ENCODE peak calls at places on chromosomes 11 and 22, in six cellular contexts. One of them, this sample, is unnamed.

GRCh38 chr11:2120359-2121100 is 18.7 kb downstream of the IGF2 start:
- DNase-seq in neuronal stem cell: no peak
- DNase-seq in H1: no peak
- DNase-seq in H9: no peak
- DNase-seq in trophoblast cell: no peak
- DNase-seq in IMR-90: no peak
- DNase-seq in this sample: no peak

GRCh38 chr22:45473626-45474237 is 29.0 kb upstream of the FBLN1 start:
- DNase-seq in H1: no peak
- DNase-seq in IMR-90: no peak
- DNase-seq in trophoblast cell: no peak
- DNase-seq in neuronal stem cell: no peak
- DNase-seq in H9: no peak
- DNase-seq in this sample: no peak

GRCh38 chr11:104830080-104830479 is 68.2 kb downstream of the CASP12 start:
- DNase-seq in neuronal stem cell: no peak
- DNase-seq in trophoblast cell: no peak
- DNase-seq in IMR-90: peak
- DNase-seq in H9: no peak
- DNase-seq in H1: no peak
- DNase-seq in this sample: peak

GRCh38 chr11:95283653-95284052 is 52.7 kb upstream of the SESN3 start:
- DNase-seq in neuronal stem cell: no peak
- DNase-seq in H1: no peak
- DNase-seq in IMR-90: no peak
- DNase-seq in H9: no peak
- DNase-seq in trophoblast cell: peak
- DNase-seq in this sample: peak

GRCh38 chr11:18321622-18321990 is 334 bp downstream of the HPS5 start:
- DNase-seq in neuronal stem cell: no peak
- DNase-seq in H1: no peak
- DNase-seq in trophoblast cell: no peak
- DNase-seq in H9: no peak
- DNase-seq in IMR-90: no peak
- DNase-seq in this sample: no peak

GRCh38 chr22:46777609-46777970 is 15.1 kb downstream of the TBC1D22A start:
- DNase-seq in H1: no peak
- DNase-seq in neuronal stem cell: no peak
- DNase-seq in IMR-90: no peak
- DNase-seq in trophoblast cell: no peak
- DNase-seq in H9: no peak
- DNase-seq in this sample: no peak

GRCh38 chr11:64384981-64385952 is 26.3 kb downstream of the RPS6KA4 start:
- DNase-seq in trophoblast cell: no peak
- DNase-seq in IMR-90: no peak
- DNase-seq in neuronal stem cell: no peak
- DNase-seq in H1: no peak
- DNase-seq in H9: no peak
- DNase-seq in this sample: no peak

GRCh38 chr11:120601566-120601965 is 90.0 kb downstream of the GRIK4 start:
- DNase-seq in IMR-90: peak
- DNase-seq in trophoblast cell: no peak
- DNase-seq in H9: no peak
- DNase-seq in neuronal stem cell: no peak
- DNase-seq in H1: no peak
- DNase-seq in this sample: peak

GRCh38 chr11:2317354-2318050 is 15.7 kb downstream of the TSPAN32 start:
- DNase-seq in H9: no peak
- DNase-seq in H1: no peak
- DNase-seq in neuronal stem cell: no peak
- DNase-seq in trophoblast cell: no peak
- DNase-seq in IMR-90: no peak
- DNase-seq in this sample: no peak

GRCh38 chr22:26139320-26139719 is 29.9 kb upstream of the SEZ6L start:
- DNase-seq in H9: no peak
- DNase-seq in neuronal stem cell: no peak
- DNase-seq in H1: no peak
- DNase-seq in IMR-90: no peak
- DNase-seq in trophoblast cell: no peak
- DNase-seq in this sample: no peak

GRCh38 chr11:123122341-123122740 is 60.4 kb upstream of the HSPA8 start:
- DNase-seq in neuronal stem cell: no peak
- DNase-seq in trophoblast cell: no peak
- DNase-seq in IMR-90: peak
- DNase-seq in H1: no peak
- DNase-seq in H9: no peak
- DNase-seq in this sample: peak

GRCh38 chr22:29114392-29114791 is 41.6 kb downstream of the KREMEN1 start:
- DNase-seq in IMR-90: no peak
- DNase-seq in neuronal stem cell: no peak
- DNase-seq in H9: no peak
- DNase-seq in trophoblast cell: no peak
- DNase-seq in H1: no peak
- DNase-seq in this sample: no peak

GRCh38 chr22:21752276-21752675 is 16.7 kb upstream of the YPEL1 start:
- DNase-seq in trophoblast cell: no peak
- DNase-seq in H9: no peak
- DNase-seq in neuronal stem cell: no peak
- DNase-seq in H1: no peak
- DNase-seq in IMR-90: no peak
- DNase-seq in this sample: no peak

GRCh38 chr11:84103096-84103495 is 816.9 kb upstream of the CCDC90B start:
- DNase-seq in IMR-90: no peak
- DNase-seq in H9: no peak
- DNase-seq in H1: no peak
- DNase-seq in neuronal stem cell: peak
- DNase-seq in trophoblast cell: no peak
- DNase-seq in this sample: no peak

GRCh38 chr11:111975076-111975806 is 38.1 kb downstream of the DIXDC1 start:
- DNase-seq in neuronal stem cell: no peak
- DNase-seq in H1: no peak
- DNase-seq in IMR-90: no peak
- DNase-seq in trophoblast cell: no peak
- DNase-seq in H9: no peak
- DNase-seq in this sample: peak
- H3K27ac ChIP-seq in neuronal stem cell: no peak
- H3K27ac ChIP-seq in H1: no peak
- H3K27ac ChIP-seq in IMR-90: no peak
- H3K27ac ChIP-seq in trophoblast cell: no peak
- H3K27ac ChIP-seq in H9: no peak
- H3K27ac ChIP-seq in this sample: no peak

GRCh38 chr11:70542811-70543210 is 144.5 kb downstream of the CTTN start:
- DNase-seq in H9: no peak
- DNase-seq in trophoblast cell: no peak
- DNase-seq in neuronal stem cell: no peak
- DNase-seq in IMR-90: no peak
- DNase-seq in H1: no peak
- DNase-seq in this sample: no peak
- H3K14ac ChIP-seq in H9: no peak
- H3K14ac ChIP-seq in trophoblast cell: no peak
- H3K14ac ChIP-seq in neuronal stem cell: peak
- H3K14ac ChIP-seq in IMR-90: no peak
- H3K14ac ChIP-seq in H1: no peak
- H3K14ac ChIP-seq in this sample: no peak

GRCh38 chr11:35038211-35038930 is 100.6 kb upstream of the CD44 start:
- DNase-seq in trophoblast cell: no peak
- DNase-seq in IMR-90: no peak
- DNase-seq in neuronal stem cell: no peak
- DNase-seq in H9: no peak
- DNase-seq in H1: no peak
- DNase-seq in this sample: no peak

GRCh38 chr11:35039076-35039475 is 99.9 kb upstream of the CD44 start:
- DNase-seq in H1: no peak
- DNase-seq in trophoblast cell: no peak
- DNase-seq in H9: no peak
- DNase-seq in IMR-90: no peak
- DNase-seq in neuronal stem cell: no peak
- DNase-seq in this sample: no peak

GRCh38 chr11:35042265-35042664 is 96.7 kb upstream of the CD44 start:
- DNase-seq in H9: no peak
- DNase-seq in neuronal stem cell: no peak
- DNase-seq in IMR-90: no peak
- DNase-seq in trophoblast cell: no peak
- DNase-seq in H1: no peak
- DNase-seq in this sample: peak

GRCh38 chr11:35041070-35041554 is 97.9 kb upstream of the CD44 start:
- DNase-seq in trophoblast cell: no peak
- DNase-seq in H9: no peak
- DNase-seq in H1: no peak
- DNase-seq in IMR-90: no peak
- DNase-seq in neuronal stem cell: no peak
- DNase-seq in this sample: no peak

GRCh38 chr11:35040221-35040942 is 98.6 kb upstream of the CD44 start:
- DNase-seq in H1: no peak
- DNase-seq in IMR-90: peak
- DNase-seq in neuronal stem cell: no peak
- DNase-seq in H9: no peak
- DNase-seq in trophoblast cell: peak
- DNase-seq in this sample: peak
- H3K27ac ChIP-seq in H1: no peak
- H3K27ac ChIP-seq in IMR-90: no peak
- H3K27ac ChIP-seq in neuronal stem cell: no peak
- H3K27ac ChIP-seq in H9: no peak
- H3K27ac ChIP-seq in trophoblast cell: no peak
- H3K27ac ChIP-seq in this sample: peak

GRCh38 chr22:39292002-39292401 is 27.4 kb downstream of the RPL3 start:
- DNase-seq in trophoblast cell: no peak
- DNase-seq in neuronal stem cell: no peak
- DNase-seq in H9: no peak
- DNase-seq in H1: no peak
- DNase-seq in IMR-90: no peak
- DNase-seq in this sample: no peak
- H3K14ac ChIP-seq in trophoblast cell: peak
- H3K14ac ChIP-seq in neuronal stem cell: no peak
- H3K14ac ChIP-seq in H9: no peak
- H3K14ac ChIP-seq in H1: no peak
- H3K14ac ChIP-seq in IMR-90: no peak
- H3K14ac ChIP-seq in this sample: no peak

GRCh38 chr11:12544986-12545775 is 129.0 kb upstream of the TEAD1 start:
- DNase-seq in H1: no peak
- DNase-seq in neuronal stem cell: no peak
- DNase-seq in IMR-90: peak
- DNase-seq in trophoblast cell: peak
- DNase-seq in H9: no peak
- DNase-seq in this sample: peak
- H3K27ac ChIP-seq in H1: no peak
- H3K27ac ChIP-seq in neuronal stem cell: no peak
- H3K27ac ChIP-seq in IMR-90: no peak
- H3K27ac ChIP-seq in trophoblast cell: peak
- H3K27ac ChIP-seq in H9: no peak
- H3K27ac ChIP-seq in this sample: no peak

DNA sequence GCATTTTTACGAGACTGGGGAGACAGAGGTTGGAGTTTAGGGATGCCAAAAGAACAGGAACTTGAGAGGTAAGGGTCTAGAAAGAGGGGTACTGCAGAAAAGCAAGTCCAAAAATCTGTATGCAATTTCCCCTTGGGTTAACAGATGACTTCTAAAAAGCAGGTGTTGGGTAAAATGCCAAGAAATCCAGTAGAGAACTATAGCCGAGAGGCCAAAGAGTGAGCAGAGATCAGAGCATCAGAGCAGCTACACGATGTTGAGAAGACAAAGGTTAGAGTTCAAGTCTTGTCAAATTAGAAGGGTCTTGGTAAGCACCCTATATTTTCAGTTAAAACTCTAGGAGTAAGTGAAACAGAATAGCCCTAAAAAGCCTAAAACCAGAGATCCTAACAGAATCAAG is 145.2 kb downstream of the FCHSD2 start:
- DNase-seq in H9: no peak
- DNase-seq in IMR-90: no peak
- DNase-seq in trophoblast cell: no peak
- DNase-seq in neuronal stem cell: no peak
- DNase-seq in H1: no peak
- DNase-seq in this sample: no peak
- H3K14ac ChIP-seq in H9: no peak
- H3K14ac ChIP-seq in IMR-90: no peak
- H3K14ac ChIP-seq in trophoblast cell: no peak
- H3K14ac ChIP-seq in neuronal stem cell: no peak
- H3K14ac ChIP-seq in H1: no peak
- H3K14ac ChIP-seq in this sample: no peak

DNA sequence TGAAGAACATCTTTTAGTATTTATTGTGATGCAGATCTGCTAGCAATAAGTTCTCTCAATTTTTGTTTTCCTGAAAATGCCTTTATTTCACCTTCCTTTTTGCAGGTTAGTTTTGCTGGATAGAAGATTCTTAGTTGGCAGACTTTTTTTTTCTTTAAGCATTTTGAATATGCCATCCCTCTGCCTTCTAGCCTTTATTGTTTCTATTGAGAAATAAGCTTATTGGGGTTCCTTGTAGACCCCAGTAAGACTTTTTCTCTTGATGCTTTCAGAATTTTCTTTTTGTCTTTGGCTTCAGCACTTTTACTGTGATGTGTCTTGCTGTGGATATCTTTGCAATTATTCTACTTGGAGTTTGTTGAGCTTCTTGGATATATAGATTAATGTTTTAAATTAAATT is 160.6 kb downstream of the PGR start:
- DNase-seq in H1: no peak
- DNase-seq in neuronal stem cell: no peak
- DNase-seq in IMR-90: no peak
- DNase-seq in trophoblast cell: no peak
- DNase-seq in H9: no peak
- DNase-seq in this sample: no peak
- H3K27ac ChIP-seq in H1: no peak
- H3K27ac ChIP-seq in neuronal stem cell: no peak
- H3K27ac ChIP-seq in IMR-90: no peak
- H3K27ac ChIP-seq in trophoblast cell: no peak
- H3K27ac ChIP-seq in H9: no peak
- H3K27ac ChIP-seq in this sample: no peak

GRCh38 chr11:93775289-93775688 is 8.8 kb upstream of the MED17 start:
- DNase-seq in H1: no peak
- DNase-seq in IMR-90: no peak
- DNase-seq in trophoblast cell: no peak
- DNase-seq in neuronal stem cell: no peak
- DNase-seq in H9: peak
- DNase-seq in this sample: peak
- H3K14ac ChIP-seq in H1: no peak
- H3K14ac ChIP-seq in IMR-90: no peak
- H3K14ac ChIP-seq in trophoblast cell: no peak
- H3K14ac ChIP-seq in neuronal stem cell: no peak
- H3K14ac ChIP-seq in H9: no peak
- H3K14ac ChIP-seq in this sample: no peak

GRCh38 chr22:42816339-42816738 is 40.7 kb downstream of the ARFGAP3 start:
- DNase-seq in H1: no peak
- DNase-seq in H9: no peak
- DNase-seq in neuronal stem cell: no peak
- DNase-seq in trophoblast cell: no peak
- DNase-seq in IMR-90: no peak
- DNase-seq in this sample: no peak

GRCh38 chr22:42819412-42820069 is 37.5 kb downstream of the ARFGAP3 start:
- DNase-seq in H1: no peak
- DNase-seq in neuronal stem cell: no peak
- DNase-seq in IMR-90: no peak
- DNase-seq in trophoblast cell: no peak
- DNase-seq in H9: no peak
- DNase-seq in this sample: no peak

GRCh38 chr22:42821386-42821785 is 35.7 kb downstream of the ARFGAP3 start:
- DNase-seq in H9: no peak
- DNase-seq in H1: no peak
- DNase-seq in IMR-90: no peak
- DNase-seq in neuronal stem cell: no peak
- DNase-seq in trophoblast cell: no peak
- DNase-seq in this sample: no peak

GRCh38 chr22:42817556-42817955 is 39.5 kb downstream of the ARFGAP3 start:
- DNase-seq in neuronal stem cell: no peak
- DNase-seq in H1: no peak
- DNase-seq in IMR-90: no peak
- DNase-seq in H9: no peak
- DNase-seq in trophoblast cell: no peak
- DNase-seq in this sample: no peak

GRCh38 chr22:42820075-42820763 is 36.9 kb downstream of the ARFGAP3 start:
- DNase-seq in IMR-90: peak
- DNase-seq in H1: no peak
- DNase-seq in trophoblast cell: no peak
- DNase-seq in neuronal stem cell: no peak
- DNase-seq in H9: no peak
- DNase-seq in this sample: peak
- H3K27ac ChIP-seq in IMR-90: no peak
- H3K27ac ChIP-seq in H1: no peak
- H3K27ac ChIP-seq in trophoblast cell: no peak
- H3K27ac ChIP-seq in neuronal stem cell: no peak
- H3K27ac ChIP-seq in H9: no peak
- H3K27ac ChIP-seq in this sample: peak

This sample was measured in mesenchymal stem cell.